ENCODE peak calls at places on chromosome 4, in five cellular contexts. One of them, this sample, is unnamed.

GRCh38 chr4:3355266-3355748 is 62.5 kb downstream of the RGS12 start:
- DNase-seq in psoas muscle: no peak
- DNase-seq in aorta: no peak
- DNase-seq in CD4-positive, CD25-positive, alpha-beta regulatory T cell: peak; percentile 15
- DNase-seq in spleen: no peak
- DNase-seq in this sample: no peak

GRCh38 chr4:111641813-111642579 is 503.3 kb upstream of the FAM241A start:
- DNase-seq in CD4-positive, CD25-positive, alpha-beta regulatory T cell: peak; percentile 63
- DNase-seq in aorta: no peak
- DNase-seq in spleen: no peak
- DNase-seq in psoas muscle: peak; percentile 52
- DNase-seq in this sample: no peak

GRCh38 chr4:40553995-40554394 is 75.7 kb downstream of the RBM47 start:
- DNase-seq in psoas muscle: no peak
- DNase-seq in CD4-positive, CD25-positive, alpha-beta regulatory T cell: peak; percentile 52
- DNase-seq in spleen: peak; percentile 81
- DNase-seq in aorta: no peak
- DNase-seq in this sample: no peak

GRCh38 chr4:172305698-172306097 is 492.5 kb downstream of the GALNTL6 start:
- DNase-seq in psoas muscle: no peak
- DNase-seq in spleen: no peak
- DNase-seq in CD4-positive, CD25-positive, alpha-beta regulatory T cell: no peak
- DNase-seq in aorta: no peak
- DNase-seq in this sample: no peak

GRCh38 chr4:38040619-38041018 is 80.4 kb downstream of the PTTG2 start:
- DNase-seq in CD4-positive, CD25-positive, alpha-beta regulatory T cell: no peak
- DNase-seq in spleen: no peak
- DNase-seq in aorta: no peak
- DNase-seq in psoas muscle: no peak
- DNase-seq in this sample: no peak

GRCh38 chr4:142142403-142142802 is 506.0 kb downstream of the IL15 start:
- DNase-seq in aorta: no peak
- DNase-seq in psoas muscle: no peak
- DNase-seq in spleen: no peak
- DNase-seq in CD4-positive, CD25-positive, alpha-beta regulatory T cell: no peak
- DNase-seq in this sample: no peak

GRCh38 chr4:146407669-146408084 is 114.1 kb downstream of the SLC10A7 start:
- DNase-seq in psoas muscle: no peak
- DNase-seq in aorta: no peak
- DNase-seq in spleen: no peak
- DNase-seq in CD4-positive, CD25-positive, alpha-beta regulatory T cell: no peak
- DNase-seq in this sample: no peak

GRCh38 chr4:88737304-88738015 is 39.8 kb upstream of the NAP1L5 start:
- DNase-seq in aorta: no peak
- DNase-seq in psoas muscle: peak; percentile 83
- DNase-seq in spleen: no peak
- DNase-seq in CD4-positive, CD25-positive, alpha-beta regulatory T cell: peak; percentile 49
- DNase-seq in this sample: no peak

GRCh38 chr4:177246636-177247584 is 62.8 kb upstream of the NEIL3 start:
- DNase-seq in spleen: no peak
- DNase-seq in aorta: no peak
- DNase-seq in psoas muscle: no peak
- DNase-seq in CD4-positive, CD25-positive, alpha-beta regulatory T cell: no peak
- DNase-seq in this sample: no peak

GRCh38 chr4:2424581-2424980 is 5.8 kb downstream of the CFAP99 start:
- DNase-seq in aorta: no peak
- DNase-seq in psoas muscle: no peak
- DNase-seq in spleen: peak; percentile 69
- DNase-seq in CD4-positive, CD25-positive, alpha-beta regulatory T cell: no peak
- DNase-seq in this sample: no peak

GRCh38 chr4:62517721-62518120 is 1317.6 kb downstream of the ADGRL3 start:
- DNase-seq in spleen: no peak
- DNase-seq in aorta: no peak
- DNase-seq in CD4-positive, CD25-positive, alpha-beta regulatory T cell: no peak
- DNase-seq in psoas muscle: no peak
- DNase-seq in this sample: no peak

GRCh38 chr4:58760737-58761136 is 1650.6 kb upstream of the IGFBP7 start:
- DNase-seq in psoas muscle: no peak
- DNase-seq in spleen: no peak
- DNase-seq in CD4-positive, CD25-positive, alpha-beta regulatory T cell: no peak
- DNase-seq in aorta: no peak
- DNase-seq in this sample: no peak

GRCh38 chr4:41658106-41658505 is 90.4 kb downstream of the PHOX2B start:
- DNase-seq in spleen: no peak
- DNase-seq in psoas muscle: no peak
- DNase-seq in CD4-positive, CD25-positive, alpha-beta regulatory T cell: no peak
- DNase-seq in aorta: no peak
- DNase-seq in this sample: no peak

GRCh38 chr4:111274486-111274885 is 651.6 kb upstream of the PITX2 start:
- DNase-seq in psoas muscle: no peak
- DNase-seq in CD4-positive, CD25-positive, alpha-beta regulatory T cell: no peak
- DNase-seq in spleen: no peak
- DNase-seq in aorta: no peak
- DNase-seq in this sample: no peak

GRCh38 chr4:182141623-182142022 is 101.6 kb upstream of the TENM3 start:
- DNase-seq in spleen: no peak
- DNase-seq in psoas muscle: no peak
- DNase-seq in CD4-positive, CD25-positive, alpha-beta regulatory T cell: no peak
- DNase-seq in aorta: no peak
- DNase-seq in this sample: no peak

GRCh38 chr4:128663325-128663724 is 146.2 kb upstream of the JADE1 start:
- DNase-seq in aorta: no peak
- DNase-seq in psoas muscle: no peak
- DNase-seq in spleen: no peak
- DNase-seq in CD4-positive, CD25-positive, alpha-beta regulatory T cell: peak; percentile 56
- DNase-seq in this sample: no peak

GRCh38 chr4:122003335-122003734 is 51.5 kb upstream of the TRPC3 start:
- DNase-seq in aorta: no peak
- DNase-seq in spleen: no peak
- DNase-seq in psoas muscle: peak; percentile 31
- DNase-seq in CD4-positive, CD25-positive, alpha-beta regulatory T cell: peak; percentile 34
- DNase-seq in this sample: no peak

GRCh38 chr4:2413821-2414610 is 4.4 kb downstream of the ZFYVE28 start:
- DNase-seq in CD4-positive, CD25-positive, alpha-beta regulatory T cell: peak; percentile 58
- DNase-seq in spleen: peak; percentile 79
- DNase-seq in psoas muscle: no peak
- DNase-seq in aorta: peak; percentile 74
- DNase-seq in this sample: peak; percentile 28

GRCh38 chr4:56106180-56106579 is 157.4 kb downstream of the CEP135 start:
- DNase-seq in spleen: no peak
- DNase-seq in aorta: no peak
- DNase-seq in CD4-positive, CD25-positive, alpha-beta regulatory T cell: no peak
- DNase-seq in psoas muscle: no peak
- DNase-seq in this sample: no peak

GRCh38 chr4:23144707-23145106 is 452.0 kb downstream of the GBA3 start:
- DNase-seq in psoas muscle: no peak
- DNase-seq in aorta: no peak
- DNase-seq in spleen: no peak
- DNase-seq in CD4-positive, CD25-positive, alpha-beta regulatory T cell: no peak
- DNase-seq in this sample: no peak

GRCh38 chr4:113436360-113436759 is 325.2 kb downstream of the CAMK2D start:
- DNase-seq in aorta: no peak
- DNase-seq in CD4-positive, CD25-positive, alpha-beta regulatory T cell: peak; percentile 57
- DNase-seq in spleen: no peak
- DNase-seq in psoas muscle: no peak
- DNase-seq in this sample: no peak

GRCh38 chr4:127967141-127967775 is 2.1 kb downstream of the ABHD18 start:
- DNase-seq in CD4-positive, CD25-positive, alpha-beta regulatory T cell: no peak
- DNase-seq in aorta: no peak
- DNase-seq in spleen: no peak
- DNase-seq in psoas muscle: no peak
- DNase-seq in this sample: no peak

GRCh38 chr4:62640296-62640695 is 1440.2 kb downstream of the ADGRL3 start:
- DNase-seq in CD4-positive, CD25-positive, alpha-beta regulatory T cell: no peak
- DNase-seq in psoas muscle: no peak
- DNase-seq in aorta: no peak
- DNase-seq in spleen: no peak
- DNase-seq in this sample: no peak

GRCh38 chr4:169239236-169239905 is 31.4 kb downstream of the SH3RF1 start:
- DNase-seq in psoas muscle: no peak
- DNase-seq in spleen: no peak
- DNase-seq in CD4-positive, CD25-positive, alpha-beta regulatory T cell: no peak
- DNase-seq in aorta: no peak
- DNase-seq in this sample: no peak

GRCh38 chr4:123546661-123547060 is 150.1 kb downstream of the SPRY1 start:
- DNase-seq in spleen: no peak
- DNase-seq in psoas muscle: no peak
- DNase-seq in CD4-positive, CD25-positive, alpha-beta regulatory T cell: no peak
- DNase-seq in aorta: no peak
- DNase-seq in this sample: no peak

GRCh38 chr4:93814722-93815121 is 13.8 kb upstream of the ATOH1 start:
- DNase-seq in CD4-positive, CD25-positive, alpha-beta regulatory T cell: no peak
- DNase-seq in spleen: no peak
- DNase-seq in aorta: no peak
- DNase-seq in psoas muscle: no peak
- DNase-seq in this sample: no peak

GRCh38 chr4:128271551-128271950 is 16.1 kb downstream of the PGRMC2 start:
- DNase-seq in spleen: no peak
- DNase-seq in psoas muscle: no peak
- DNase-seq in CD4-positive, CD25-positive, alpha-beta regulatory T cell: no peak
- DNase-seq in aorta: no peak
- DNase-seq in this sample: no peak

GRCh38 chr4:62797221-62797620 is 1597.1 kb downstream of the ADGRL3 start:
- DNase-seq in psoas muscle: no peak
- DNase-seq in aorta: no peak
- DNase-seq in CD4-positive, CD25-positive, alpha-beta regulatory T cell: no peak
- DNase-seq in spleen: no peak
- DNase-seq in this sample: no peak

GRCh38 chr4:172892300-172892699 is 276.3 kb upstream of the GALNT7 start:
- DNase-seq in spleen: no peak
- DNase-seq in CD4-positive, CD25-positive, alpha-beta regulatory T cell: peak; percentile 1
- DNase-seq in psoas muscle: no peak
- DNase-seq in aorta: no peak
- DNase-seq in this sample: no peak

GRCh38 chr4:87235020-87235671 is 14.7 kb upstream of the KLHL8 start:
- DNase-seq in aorta: no peak
- DNase-seq in psoas muscle: no peak
- DNase-seq in spleen: no peak
- DNase-seq in CD4-positive, CD25-positive, alpha-beta regulatory T cell: no peak
- DNase-seq in this sample: no peak

GRCh38 chr4:3516836-3517730 is 15.1 kb downstream of the LRPAP1 start:
- DNase-seq in spleen: peak; percentile 67
- DNase-seq in aorta: peak; percentile 62
- DNase-seq in CD4-positive, CD25-positive, alpha-beta regulatory T cell: no peak
- DNase-seq in psoas muscle: peak; percentile 48
- DNase-seq in this sample: no peak

GRCh38 chr4:25160714-25161598 is 707 bp upstream of the SEPSECS start:
- DNase-seq in CD4-positive, CD25-positive, alpha-beta regulatory T cell: no peak
- DNase-seq in psoas muscle: no peak
- DNase-seq in spleen: no peak
- DNase-seq in aorta: no peak
- DNase-seq in this sample: no peak

GRCh38 chr4:23235613-23236390 is 543.1 kb downstream of the GBA3 start:
- DNase-seq in CD4-positive, CD25-positive, alpha-beta regulatory T cell: no peak
- DNase-seq in spleen: no peak
- DNase-seq in psoas muscle: no peak
- DNase-seq in aorta: no peak
- DNase-seq in this sample: no peak

GRCh38 chr4:123517971-123518370 is 121.4 kb downstream of the SPRY1 start:
- DNase-seq in CD4-positive, CD25-positive, alpha-beta regulatory T cell: no peak
- DNase-seq in aorta: no peak
- DNase-seq in spleen: no peak
- DNase-seq in psoas muscle: no peak
- DNase-seq in this sample: no peak

GRCh38 chr4:13543091-13543581 is 1.2 kb downstream of the NKX3-2 start:
- DNase-seq in CD4-positive, CD25-positive, alpha-beta regulatory T cell: no peak
- DNase-seq in psoas muscle: no peak
- DNase-seq in spleen: peak; percentile 62
- DNase-seq in aorta: no peak
- DNase-seq in this sample: no peak

GRCh38 chr4:10608501-10609219 is 75.9 kb downstream of the CLNK start:
- DNase-seq in aorta: no peak
- DNase-seq in CD4-positive, CD25-positive, alpha-beta regulatory T cell: no peak
- DNase-seq in spleen: no peak
- DNase-seq in psoas muscle: no peak
- DNase-seq in this sample: no peak

GRCh38 chr4:10607206-10607605 is 77.4 kb downstream of the CLNK start:
- DNase-seq in spleen: no peak
- DNase-seq in aorta: no peak
- DNase-seq in psoas muscle: no peak
- DNase-seq in CD4-positive, CD25-positive, alpha-beta regulatory T cell: no peak
- DNase-seq in this sample: no peak

GRCh38 chr4:10606483-10607155 is 77.9 kb downstream of the CLNK start:
- DNase-seq in spleen: no peak
- DNase-seq in psoas muscle: no peak
- DNase-seq in CD4-positive, CD25-positive, alpha-beta regulatory T cell: no peak
- DNase-seq in aorta: no peak
- DNase-seq in this sample: no peak

GRCh38 chr4:10605056-10605455 is 79.5 kb downstream of the CLNK start:
- DNase-seq in CD4-positive, CD25-positive, alpha-beta regulatory T cell: no peak
- DNase-seq in spleen: no peak
- DNase-seq in aorta: no peak
- DNase-seq in psoas muscle: no peak
- DNase-seq in this sample: no peak

GRCh38 chr4:10605746-10606482 is 78.7 kb downstream of the CLNK start:
- DNase-seq in psoas muscle: no peak
- DNase-seq in CD4-positive, CD25-positive, alpha-beta regulatory T cell: no peak
- DNase-seq in spleen: no peak
- DNase-seq in aorta: no peak
- DNase-seq in this sample: no peak
- H3K9me3 ChIP-seq in psoas muscle: no peaks in the 10 kb centered on the region
- H3K9me3 ChIP-seq in CD4-positive, CD25-positive, alpha-beta regulatory T cell: no peaks in the 10 kb centered on the region
- H3K9me3 ChIP-seq in spleen: no peaks in the 10 kb centered on the region
- H3K9me3 ChIP-seq in aorta: no peaks in the 10 kb centered on the region
- H3K9me3 ChIP-seq in this sample: no peaks in the 10 kb centered on the region

GRCh38 chr4:147616849-147617172 is 386 bp upstream of the TMEM184C start:
- DNase-seq in CD4-positive, CD25-positive, alpha-beta regulatory T cell: no peak
- DNase-seq in aorta: no peak
- DNase-seq in psoas muscle: no peak
- DNase-seq in spleen: no peak
- DNase-seq in this sample: no peak
- H3K27ac ChIP-seq in CD4-positive, CD25-positive, alpha-beta regulatory T cell: peak overlapping the region; percentile 93
- H3K27ac ChIP-seq in aorta: no peak overlapping the region
- H3K27ac ChIP-seq in psoas muscle: peak overlapping the region; percentile 83
- H3K27ac ChIP-seq in spleen: peak overlapping the region; percentile 92
- H3K27ac ChIP-seq in this sample: peak overlapping the region; percentile 94

GRCh38 chr4:14646831-14647230 is 355.4 kb upstream of the CPEB2 start:
- DNase-seq in psoas muscle: no peak
- DNase-seq in CD4-positive, CD25-positive, alpha-beta regulatory T cell: no peak
- DNase-seq in spleen: no peak
- DNase-seq in aorta: no peak
- DNase-seq in this sample: no peak
- H3K9me3 ChIP-seq in psoas muscle: no peaks in the 10 kb centered on the region
- H3K9me3 ChIP-seq in CD4-positive, CD25-positive, alpha-beta regulatory T cell: no peaks in the 10 kb centered on the region
- H3K9me3 ChIP-seq in spleen: no peaks in the 10 kb centered on the region
- H3K9me3 ChIP-seq in aorta: no peaks in the 10 kb centered on the region
- H3K9me3 ChIP-seq in this sample: no peaks in the 10 kb centered on the region

DNA sequence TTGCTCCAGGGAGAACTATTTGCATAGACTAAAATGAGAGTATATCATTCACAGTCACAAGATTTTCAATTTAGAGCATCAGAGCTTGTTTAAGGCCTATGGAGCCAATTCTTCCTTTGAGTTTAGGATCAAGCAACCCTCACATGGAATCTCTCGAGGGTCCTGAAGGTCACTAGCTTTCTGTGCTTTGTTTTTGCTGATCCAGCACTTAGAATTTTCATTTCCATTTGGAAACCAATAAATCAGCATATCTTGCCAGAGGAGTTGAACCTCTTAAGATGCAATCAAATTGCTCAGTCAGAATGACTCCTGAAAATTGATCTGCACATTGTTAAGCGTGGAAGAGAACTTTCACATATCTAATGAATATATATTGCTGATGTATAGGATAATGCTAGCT is 1039.6 kb downstream of the PDHA2 start:
- DNase-seq in aorta: no peak
- DNase-seq in spleen: no peak
- DNase-seq in psoas muscle: no peak
- DNase-seq in CD4-positive, CD25-positive, alpha-beta regulatory T cell: no peak
- DNase-seq in this sample: no peak
- H3K27ac ChIP-seq in aorta: no peak overlapping the region
- H3K27ac ChIP-seq in spleen: no peak overlapping the region
- H3K27ac ChIP-seq in psoas muscle: no peak overlapping the region
- H3K27ac ChIP-seq in CD4-positive, CD25-positive, alpha-beta regulatory T cell: no peak overlapping the region
- H3K27ac ChIP-seq in this sample: no peak overlapping the region

This sample was measured in effector memory CD4-positive, alpha-beta T cell.